ENCODE peak calls at places on chromosome 7, in five cellular contexts. P is GM20000; R is activated naive CD4-positive, alpha-beta T cell treated with anti-CD3 and anti-CD28 coated beads, Interleukin-2, amount 50 U/mL, for 72 hours; O is AG10803; Y is stimulated activated CD4-positive, alpha-beta T cell treated with anti-CD3 and anti-CD28 coated beads, Interleukin-2, amount 100 ng/mL, for 4 hours. V is an unnamed sample.

GRCh38 chr7:89503281-89503680 is 651.0 kb upstream of the STEAP1 start:
- DNase-seq in R (no peak), Y (no peak), O (no peak), P (no peak), V (no peak)

GRCh38 chr7:24175603-24176002 is 108.4 kb upstream of the NPY start:
- DNase-seq in Y (no peak), O (no peak), R (no peak), P (no peak), V (no peak)

GRCh38 chr7:118080947-118081346 is 103.0 kb upstream of the LSM8 start:
- DNase-seq in R (no peak), Y (peak), O (peak), P (peak), V (peak)

GRCh38 chr7:76292206-76292573 is 10.3 kb upstream of the HSPB1 start:
- DNase-seq in P (no peak), R (no peak), O (peak), Y (no peak), V (no peak)

GRCh38 chr7:42617071-42617705 is 294.7 kb downstream of the C7orf25 start:
- DNase-seq in Y (no peak), P (no peak), O (no peak), R (no peak), V (no peak)

GRCh38 chr7:101159696-101160674 is 5.4 kb downstream of the VGF start:
- DNase-seq in Y (no peak), P (no peak), R (no peak), O (no peak), V (no peak)

GRCh38 chr7:105602325-105603305 is 21.3 kb upstream of the EFCAB10 start:
- DNase-seq in R (no peak), P (no peak), O (peak), Y (no peak), V (no peak)

GRCh38 chr7:77657427-77658331 is 38.6 kb upstream of the RSBN1L start:
- DNase-seq in O (peak), P (peak), R (no peak), Y (peak), V (peak)

GRCh38 chr7:116601426-116601825 is 70.6 kb upstream of the MET start:
- DNase-seq in O (no peak), R (no peak), Y (no peak), P (no peak), V (peak)

GRCh38 chr7:116802784-116803183 is 59.6 kb upstream of the CAPZA2 start:
- DNase-seq in P (peak), R (no peak), Y (no peak), O (peak), V (peak)

GRCh38 chr7:38169862-38170261 is 8.2 kb upstream of the STARD3NL start:
- DNase-seq in O (peak), P (no peak), R (no peak), Y (no peak), V (peak)

GRCh38 chr7:113652501-113652900 is 266.3 kb downstream of the PPP1R3A start:
- DNase-seq in O (no peak), Y (no peak), R (no peak), P (no peak), V (no peak)

GRCh38 chr7:139682136-139683013 is 95.4 kb downstream of the HIPK2 start:
- DNase-seq in R (peak), Y (no peak), P (no peak), O (peak), V (peak)

GRCh38 chr7:66050990-66051424 is 24.6 kb upstream of the ASL start:
- DNase-seq in Y (no peak), O (peak), R (no peak), P (no peak), V (no peak)

GRCh38 chr7:12475362-12476063 is 71.8 kb upstream of the VWDE start:
- DNase-seq in O (peak), P (no peak), Y (no peak), R (no peak), V (no peak)

GRCh38 chr7:2157473-2158279 is 75.1 kb downstream of the MAD1L1 start:
- DNase-seq in O (peak), P (no peak), R (no peak), Y (no peak), V (no peak)

GRCh38 chr7:988426-988911 is 5.5 kb downstream of the CYP2W1 start:
- DNase-seq in P (peak), Y (no peak), O (peak), R (no peak), V (no peak)

GRCh38 chr7:159237022-159237421 is 92.4 kb upstream of the VIPR2 start:
- DNase-seq in O (no peak), P (no peak), R (no peak), Y (no peak), V (no peak)